ENCODE peak calls at places on chromosomes 16 and 17, in four cellular contexts. I, X, F and M are unnamed samples.
A peak's percentile ranks its signal among the peaks of the same experiment; 100 is the strongest.

GRCh38 chr17:51805765-51806164 is 352.7 kb downstream of the CA10 start:
- DNase-seq in I (no peak), X (peak; percentile 74), F (no peak), M (peak; percentile 73)

GRCh38 chr16:48478418-48478817 is 93.2 kb upstream of the SIAH1 start:
- DNase-seq in I (no peak), X (no peak), F (no peak), M (no peak)

GRCh38 chr17:63337579-63337978 is 108.5 kb downstream of the CYB561 start:
- DNase-seq in I (no peak), X (no peak), F (no peak), M (no peak)

GRCh38 chr16:68756250-68757051 is 19.4 kb downstream of the CDH1 start:
- DNase-seq in I (no peak), X (no peak), F (no peak), M (peak; percentile 99)

GRCh38 chr17:35289222-35289621 is 46.4 kb downstream of the SLFN5 start:
- DNase-seq in I (no peak), X (no peak), F (no peak), M (no peak)

GRCh38 chr17:48429638-48430586 is at the start of gene SKAP1:
- DNase-seq in I (no peak), X (no peak), F (no peak), M (peak; percentile 18)

GRCh38 chr17:81348097-81349055 is 46.9 kb upstream of the BAHCC1 start:
- DNase-seq in I (no peak), X (no peak), F (no peak), M (peak; percentile 77)

GRCh38 chr16:23064642-23065041 is 84.6 kb downstream of the USP31 start:
- DNase-seq in I (no peak), X (no peak), F (no peak), M (no peak)

GRCh38 chr17:31415004-31415454 is 23.6 kb downstream of the RAB11FIP4 start:
- DNase-seq in I (no peak), X (no peak), F (no peak), M (no peak)

GRCh38 chr16:64858076-64858475 is 263.8 kb downstream of the CDH11 start:
- DNase-seq in I (peak; percentile 34), X (no peak), F (no peak), M (no peak)